ENCODE peak calls at places on chromosomes 5 and 9, in nine cellular contexts. Y, G, V, F, B, R, L, P and J are unnamed samples.

GRCh38 chr9:129108805-129109370 is 1.7 kb downstream of the CRAT start:
- DNase-seq in Y (no peak), G (no peak), V (no peak), F (peak), B (peak), R (no peak), L (no peak), P (no peak), J (no peak)

GRCh38 chr5:134100283-134101011 is 14.0 kb upstream of the TCF7 start:
- DNase-seq in Y (no peak), G (peak), V (no peak), F (no peak), B (no peak), R (no peak), L (no peak), P (peak), J (no peak)

GRCh38 chr5:1517838-1518237 is 5.9 kb downstream of the LPCAT1 start:
- DNase-seq in Y (no peak), G (no peak), V (peak), F (no peak), B (no peak), R (no peak), L (no peak), P (no peak), J (no peak)

GRCh38 chr5:80182802-80183645 is 72.8 kb downstream of the SERINC5 start:
- DNase-seq in Y (no peak), G (peak), V (no peak), F (no peak), B (peak), R (no peak), L (no peak), P (no peak), J (no peak)

GRCh38 chr9:13358128-13358527 is 78.6 kb upstream of the MPDZ start:
- DNase-seq in Y (no peak), G (no peak), V (no peak), F (no peak), B (no peak), R (peak), L (no peak), P (no peak), J (no peak)

GRCh38 chr9:127783111-127783621 is 2.7 kb upstream of the CDK9 start:
- DNase-seq in Y (peak), G (peak), V (peak), F (peak), B (no peak), R (no peak), L (no peak), P (peak), J (no peak)

GRCh38 chr9:85716031-85716877 is 25.5 kb downstream of the AGTPBP1 start:
- DNase-seq in Y (peak), G (peak), V (no peak), F (no peak), B (no peak), R (no peak), L (no peak), P (no peak), J (no peak)

GRCh38 chr9:105662184-105663104 is at the start of gene TAL2:
- DNase-seq in Y (no peak), G (no peak), V (no peak), F (no peak), B (no peak), R (no peak), L (no peak), P (no peak), J (no peak)

GRCh38 chr5:165334186-165334585 is 1828.8 kb downstream of the MAT2B start:
- DNase-seq in Y (no peak), G (no peak), V (no peak), F (no peak), B (no peak), R (no peak), L (no peak), P (no peak), J (no peak)